ENCODE peak calls at places on chromosome X, in seven cellular contexts. C is CD8-positive, alpha-beta memory T cell; W is choroid plexus epithelial cell; D is left ventricle myocardium inferior; J is NCI-H524; S is NCI-H2081; X is ovary. U is an unnamed sample.

GRCh38 chrX:49884290-49884862 is 5.1 kb downstream of the USP27X start:
- DNase-seq in W (peak), D (peak), C (peak), S (peak), X (peak), J (peak), U (peak)

GRCh38 chrX:29172880-29173279 is 585.6 kb downstream of the IL1RAPL1 start:
- DNase-seq in C (no peak), S (no peak), D (no peak), W (peak), X (no peak), J (no peak), U (no peak)

GRCh38 chrX:118251251-118251650 is 94.7 kb upstream of the WDR44 start:
- DNase-seq in J (no peak), X (no peak), W (peak), D (no peak), S (no peak), C (no peak), U (no peak)

GRCh38 chrX:34655496-34656258 is 1.4 kb downstream of the TMEM47 start:
- DNase-seq in X (no peak), S (no peak), C (no peak), J (no peak), W (peak), D (no peak), U (no peak)

GRCh38 chrX:132263127-132263526 is 43.9 kb upstream of the RAP2C start:
- DNase-seq in C (no peak), D (no peak), J (no peak), X (no peak), W (no peak), S (no peak), U (no peak)

GRCh38 chrX:119692241-119693031 is 532 bp downstream of the SEPTIN6 start:
- DNase-seq in X (peak), S (peak), C (peak), D (peak), J (peak), W (peak), U (peak)

GRCh38 chrX:111868726-111869638 is 7.0 kb upstream of the TRPC5OS start:
- DNase-seq in W (peak), J (peak), C (no peak), X (no peak), S (peak), D (no peak), U (peak)

GRCh38 chrX:128439159-128439558 is 387.0 kb upstream of the ACTRT1 start:
- DNase-seq in S (no peak), D (no peak), W (no peak), J (no peak), C (no peak), X (no peak), U (no peak)

GRCh38 chrX:150935466-150935865 is 37.0 kb upstream of the CD99L2 start:
- DNase-seq in D (no peak), S (no peak), C (no peak), J (peak), X (no peak), W (peak), U (peak)

GRCh38 chrX:50161143-50161542 is 39.7 kb downstream of the AKAP4 start:
- DNase-seq in D (no peak), W (peak), X (no peak), J (no peak), C (no peak), S (no peak), U (no peak)

GRCh38 chrX:105745863-105746262 is 76.5 kb upstream of the NRK start:
- DNase-seq in W (no peak), J (no peak), S (no peak), X (no peak), D (no peak), C (no peak), U (no peak)

GRCh38 chrX:24264383-24264782 is 49.5 kb downstream of the SUPT20HL2 start:
- DNase-seq in X (no peak), S (no peak), C (no peak), J (no peak), D (no peak), W (no peak), U (no peak)

GRCh38 chrX:109843963-109844751 is 111.1 kb upstream of the ACSL4 start:
- DNase-seq in D (no peak), W (no peak), C (no peak), S (no peak), J (no peak), X (no peak), U (peak)

GRCh38 chrX:16457239-16457638 is 192.7 kb upstream of the S100G start:
- DNase-seq in X (no peak), S (no peak), D (no peak), J (no peak), C (no peak), W (no peak), U (no peak)

GRCh38 chrX:20361081-20361889 is 94.6 kb upstream of the RPS6KA3 start:
- DNase-seq in S (peak), C (no peak), X (no peak), W (peak), D (peak), J (no peak), U (no peak)

GRCh38 chrX:42978655-42979379 is 200.9 kb upstream of the PPP1R2C start:
- DNase-seq in D (no peak), S (no peak), J (no peak), C (no peak), W (peak), X (no peak), U (no peak)

GRCh38 chrX:40945366-40945713 is 139.9 kb upstream of the USP9X start:
- DNase-seq in X (no peak), J (peak), W (peak), D (no peak), C (no peak), S (no peak), U (peak)

GRCh38 chrX:32842053-32842452 is 369.3 kb downstream of the DMD start:
- DNase-seq in X (no peak), D (no peak), S (no peak), C (no peak), W (no peak), J (no peak), U (no peak)

GRCh38 chrX:17888421-17888820 is 27.3 kb upstream of the RAI2 start:
- DNase-seq in X (no peak), C (no peak), S (no peak), J (no peak), W (no peak), D (no peak), U (no peak)

GRCh38 chrX:149527705-149528104 is 13.1 kb upstream of the EOLA1 start:
- DNase-seq in C (peak), W (peak), D (no peak), J (peak), X (no peak), S (no peak), U (peak)

GRCh38 chrX:38704146-38704882 is 96.9 kb upstream of the MID1IP1 start:
- DNase-seq in X (no peak), W (no peak), S (no peak), D (no peak), C (no peak), J (no peak), U (no peak)

GRCh38 chrX:25858273-25858880 is 279.8 kb upstream of the MAGEB18 start:
- DNase-seq in S (no peak), J (no peak), C (no peak), D (no peak), W (peak), X (no peak), U (no peak)

GRCh38 chrX:103503163-103503852 is 16.0 kb downstream of the RAB40A start:
- DNase-seq in W (peak), X (no peak), S (no peak), J (no peak), C (no peak), D (no peak), U (no peak)

GRCh38 chrX:151984891-151985290 is 10.4 kb upstream of the GABRE start:
- DNase-seq in D (no peak), C (no peak), S (no peak), J (no peak), W (no peak), X (no peak), U (no peak)

GRCh38 chrX:1134156-1134555 is 78.3 kb downstream of the CRLF2 start:
- DNase-seq in J (no peak), D (no peak), S (no peak), C (no peak), X (no peak), W (no peak), U (no peak)

GRCh38 chrX:68186552-68187262 is 246.6 kb downstream of the OPHN1 start:
- DNase-seq in D (no peak), W (peak), S (no peak), X (no peak), J (no peak), C (no peak), U (no peak)

GRCh38 chrX:22406332-22406731 is 133.6 kb downstream of the CBLL2 start:
- DNase-seq in C (no peak), X (no peak), W (no peak), D (no peak), S (no peak), J (no peak), U (no peak)

GRCh38 chrX:150610038-150610437 is 41.6 kb downstream of the MTM1 start:
- DNase-seq in D (no peak), C (no peak), X (no peak), S (no peak), J (no peak), W (no peak), U (no peak)

GRCh38 chrX:65643046-65643785 is 24.2 kb upstream of the MSN start:
- DNase-seq in X (no peak), C (no peak), D (no peak), W (peak), S (no peak), J (no peak), U (no peak)

GRCh38 chrX:40130207-40130606 is 32.4 kb upstream of the BCOR start:
- DNase-seq in W (peak), S (no peak), C (no peak), X (no peak), J (no peak), D (no peak), U (no peak)